ENCODE peak calls at places on chromosome 17, in eight cellular contexts. Z, K, S, E, X, B, F and U are unnamed samples.
A peak's percentile ranks its signal among the peaks of the same experiment; 100 is the strongest.

GRCh38 chr17:17675925-17676534 is 5.2 kb upstream of the RAI1 start:
- DNase-seq in B (no peak), F (no peak), E (no peak), K (no peak), S (peak; percentile 45), Z (no peak), X (no peak), U (no peak)

GRCh38 chr17:2084766-2085647 is 30.1 kb downstream of the HIC1 start:
- DNase-seq in F (no peak), Z (no peak), X (no peak), E (no peak), K (no peak), S (no peak), B (peak; percentile 87), U (no peak)

GRCh38 chr17:9050801-9051401 is 29.6 kb downstream of the NTN1 start:
- DNase-seq in F (peak; percentile 73), S (no peak), Z (no peak), K (no peak), B (no peak), E (no peak), X (no peak), U (peak; percentile 50)

GRCh38 chr17:70021726-70022125 is 53.3 kb upstream of the KCNJ16 start:
- DNase-seq in K (no peak), B (no peak), X (no peak), F (no peak), S (no peak), E (no peak), Z (no peak), U (no peak)

GRCh38 chr17:8742274-8742673 is 2.4 kb downstream of the CCDC42 start:
- DNase-seq in X (no peak), S (no peak), B (no peak), F (no peak), K (no peak), Z (no peak), E (no peak), U (no peak)

GRCh38 chr17:82674656-82675475 is 23.6 kb downstream of the RAB40B start:
- DNase-seq in K (no peak), S (no peak), E (peak; percentile 9), B (no peak), F (no peak), Z (no peak), X (peak; percentile 78), U (no peak)

GRCh38 chr17:72725432-72726068 is 366.9 kb downstream of the SLC39A11 start:
- DNase-seq in S (peak; percentile 15), K (peak; percentile 21), Z (no peak), F (peak; percentile 72), B (peak; percentile 78), X (peak; percentile 67), E (peak; percentile 74), U (peak; percentile 78)

GRCh38 chr17:45088741-45089140 is 27.6 kb downstream of the NMT1 start:
- DNase-seq in Z (no peak), X (no peak), K (no peak), E (no peak), S (no peak), F (no peak), B (no peak), U (no peak)

GRCh38 chr17:56597495-56597990 is 4.0 kb downstream of the NOG start:
- DNase-seq in S (no peak), F (no peak), B (no peak), E (peak; percentile 65), X (peak; percentile 38), K (no peak), Z (no peak), U (no peak)

GRCh38 chr17:15456972-15457722 is 10.3 kb downstream of the CDRT4 start:
- DNase-seq in B (no peak), E (no peak), F (no peak), Z (no peak), K (no peak), X (no peak), S (no peak), U (no peak)

GRCh38 chr17:83132251-83133081 is 53.1 kb downstream of the METRNL start:
- DNase-seq in B (peak; percentile 26), Z (no peak), E (no peak), X (no peak), S (no peak), K (no peak), F (no peak), U (no peak)

DNA sequence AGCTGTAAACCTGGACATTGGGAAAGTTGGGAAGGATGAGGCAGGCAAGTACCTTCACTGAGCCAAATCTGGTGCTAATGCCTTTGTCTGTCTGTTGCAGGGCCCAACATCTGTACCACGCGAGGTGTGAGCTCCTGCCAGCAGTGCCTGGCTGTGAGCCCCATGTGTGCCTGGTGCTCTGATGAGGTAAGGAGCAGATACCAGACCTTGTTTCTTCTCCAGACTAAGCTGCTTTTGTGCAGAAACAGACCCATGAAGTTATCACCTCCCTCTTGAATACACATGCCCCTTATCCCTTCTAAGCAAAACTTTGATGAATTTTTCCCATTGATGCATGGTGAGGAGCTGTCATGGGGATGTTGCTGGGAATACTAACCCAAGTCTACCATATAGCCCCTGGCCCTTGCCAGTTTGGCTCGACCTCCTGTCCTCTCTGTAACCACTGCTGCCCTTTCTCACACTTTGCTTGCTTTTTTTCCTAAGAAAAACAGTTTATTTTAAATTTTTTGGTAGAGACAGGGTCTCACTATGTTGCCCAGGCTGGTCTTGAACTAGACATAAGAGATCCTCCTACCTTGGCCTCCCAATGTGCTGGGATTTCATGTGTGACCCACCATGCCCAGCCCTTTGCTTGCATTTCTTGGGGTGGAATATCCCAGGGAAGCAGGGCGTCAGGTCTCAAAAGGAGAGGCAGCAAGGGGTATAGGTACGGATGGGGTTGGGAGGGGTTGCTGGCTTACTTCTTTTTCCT is 20.9 kb downstream of the ITGB3 start:
- DNase-seq in K (no peak), B (no peak), X (no peak), Z (no peak), E (no peak), S (no peak), F (no peak), U (no peak)
- H3K4me1 ChIP-seq in K (no peaks in the 10 kb centered on the region), B (peaks cover 16% of the 10 kb centered on the region), X (peaks cover 21% of the 10 kb centered on the region), Z (no peaks in the 10 kb centered on the region), E (peaks cover 11% of the 10 kb centered on the region), S (no peaks in the 10 kb centered on the region), F (peaks cover 12% of the 10 kb centered on the region), U (peaks cover 7% of the 10 kb centered on the region)

DNA sequence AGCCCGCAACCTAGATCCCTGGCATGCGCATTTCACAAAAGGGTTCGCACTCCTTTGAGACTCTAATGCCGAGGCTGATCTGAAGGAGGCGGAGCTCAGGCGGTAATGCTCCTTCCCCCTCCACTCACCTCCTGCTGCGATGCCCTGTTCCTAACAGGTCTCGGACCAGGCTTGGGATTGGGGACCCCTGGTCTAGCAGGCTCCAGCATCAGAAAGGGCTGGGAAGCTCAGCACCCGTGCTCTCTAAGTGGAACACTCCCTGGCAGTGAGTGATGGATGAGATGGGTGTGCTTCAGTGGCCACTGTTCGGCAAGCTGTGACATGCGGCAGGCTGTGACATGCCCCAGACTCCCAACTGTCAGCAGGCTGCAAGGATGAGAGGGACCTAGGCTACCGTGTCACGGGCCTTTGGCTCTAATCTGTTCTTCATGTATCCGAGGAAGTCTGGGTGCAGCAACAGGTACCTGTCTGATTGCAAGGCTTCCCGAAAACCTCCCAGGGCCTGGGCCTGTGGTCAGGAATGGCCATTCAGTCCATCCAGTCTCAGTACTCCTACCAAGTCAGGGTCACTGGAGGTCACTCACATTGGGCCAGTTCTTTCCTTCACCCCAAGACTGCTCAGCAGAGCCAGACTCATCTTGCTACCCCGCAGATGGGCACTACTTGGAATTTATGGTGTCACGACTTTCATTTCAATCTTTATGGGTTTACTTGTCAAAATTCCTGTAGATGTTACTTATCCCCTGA is 1.3 kb upstream of the ST6GALNAC2 start:
- DNase-seq in X (no peak), S (no peak), Z (no peak), B (no peak), K (no peak), F (no peak), E (no peak), U (no peak)
- H3K4me3 ChIP-seq in X (no peak overlapping the region), S (no peak overlapping the region), Z (no peak overlapping the region), B (no peak overlapping the region), K (no peak overlapping the region), F (no peak overlapping the region), E (no peak overlapping the region), U (no peak overlapping the region)

DNA sequence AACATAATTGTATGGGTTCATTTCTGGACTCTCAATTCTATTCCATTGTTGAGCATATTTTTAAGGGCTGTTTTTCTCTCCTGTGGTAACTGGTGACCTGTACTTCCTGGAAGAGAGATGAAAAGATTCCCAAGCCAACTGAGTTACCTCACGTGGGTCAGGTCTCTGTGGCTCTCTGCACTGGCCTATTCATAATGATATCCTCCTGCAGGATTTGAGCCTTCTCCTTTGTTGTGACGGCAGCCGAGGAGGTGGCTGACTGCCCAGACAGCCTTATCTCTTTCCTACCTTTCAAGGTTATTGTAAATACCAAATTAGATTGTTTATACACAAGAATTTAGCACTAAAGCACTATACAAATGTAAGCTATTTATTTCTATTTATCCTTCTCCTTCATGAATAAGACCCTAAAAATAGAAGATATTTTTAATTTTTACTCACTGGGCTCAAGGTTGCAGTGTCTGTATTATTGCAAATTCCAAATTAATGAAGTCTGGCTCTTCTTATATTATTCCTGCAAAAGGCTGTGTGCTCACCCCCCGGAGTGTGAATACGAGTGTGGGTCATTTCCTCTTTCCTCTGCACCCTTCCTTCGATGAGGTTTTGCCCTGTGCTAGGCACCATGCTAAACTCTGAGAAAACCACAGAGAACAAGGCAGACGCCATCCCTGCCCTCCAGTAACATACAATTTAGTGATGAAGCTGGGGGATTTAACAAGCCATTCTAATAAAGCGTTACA is 2.5 kb upstream of the ACE start:
- DNase-seq in B (no peak), Z (no peak), S (no peak), X (no peak), K (no peak), E (peak; percentile 70), F (no peak), U (no peak)
- H3K4me1 ChIP-seq in B (no peaks in the 10 kb centered on the region), Z (peaks cover 20% of the 10 kb centered on the region), S (peaks cover 14% of the 10 kb centered on the region), X (no peaks in the 10 kb centered on the region), K (peaks cover 17% of the 10 kb centered on the region), E (peaks cover 10% of the 10 kb centered on the region), F (peaks cover 13% of the 10 kb centered on the region), U (peaks cover 13% of the 10 kb centered on the region)

GRCh38 chr17:35342207-35342744 is 31.1 kb downstream of the SLFN11 start:
- DNase-seq in F (no peak), Z (no peak), S (no peak), X (no peak), E (no peak), K (no peak), B (no peak), U (no peak)

GRCh38 chr17:35341465-35341992 is 31.9 kb downstream of the SLFN11 start:
- DNase-seq in S (peak; percentile 59), Z (no peak), E (no peak), B (no peak), X (no peak), F (no peak), K (peak; percentile 70), U (no peak)

GRCh38 chr17:35344262-35344661 is 29.2 kb downstream of the SLFN11 start:
- DNase-seq in E (no peak), B (no peak), X (no peak), Z (no peak), F (no peak), S (no peak), K (no peak), U (no peak)

GRCh38 chr17:35345926-35346771 is 27.3 kb downstream of the SLFN11 start:
- DNase-seq in E (no peak), Z (peak; percentile 7), X (peak; percentile 69), B (peak; percentile 54), K (peak; percentile 16), S (peak; percentile 24), F (no peak), U (no peak)

DNA sequence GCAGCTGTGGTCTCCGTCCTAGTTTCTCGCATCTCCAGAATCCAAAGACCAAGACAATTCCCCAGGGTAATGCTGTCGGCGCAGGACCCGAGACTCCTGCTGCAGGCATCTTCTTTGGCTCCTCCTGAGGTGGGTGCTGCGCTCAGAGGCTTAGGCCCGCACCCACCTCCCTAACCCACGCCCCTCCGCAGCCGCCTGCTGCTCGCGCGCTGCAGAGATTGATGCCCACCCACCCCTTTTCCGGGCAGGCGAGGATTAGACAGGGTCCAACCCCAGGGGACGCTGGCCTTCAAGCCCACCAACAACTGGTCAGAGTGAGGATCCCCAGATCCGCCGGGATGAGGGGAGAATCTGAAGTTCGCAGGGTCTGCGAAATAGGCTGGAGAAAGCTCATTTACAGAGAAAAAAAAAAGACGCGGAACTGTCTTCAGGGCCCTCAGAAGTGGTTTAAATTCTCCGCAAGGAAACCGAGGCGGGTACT is 27.9 kb downstream of the SLFN11 start:
- DNase-seq in F (no peak), S (no peak), K (no peak), E (no peak), B (no peak), Z (no peak), X (no peak), U (no peak)
- H3K4me3 ChIP-seq in F (no peak overlapping the region), S (peak overlapping the region; percentile 72), K (peak overlapping the region; percentile 78), E (peak overlapping the region; percentile 3), B (peak overlapping the region; percentile 47), Z (peak overlapping the region; percentile 66), X (peak overlapping the region; percentile 9), U (no peak overlapping the region)